ENCODE peak calls at places on chromosomes 13 and 19, in five cellular contexts. S, J, P, X and L are unnamed samples.

GRCh38 chr19:16360738-16361137 is 36.1 kb downstream of the KLF2 start:
- DNase-seq in S (no peak), J (no peak), P (no peak), X (no peak), L (no peak)

GRCh38 chr13:46211521-46212351 is at the start of gene LRRC63:
- DNase-seq in S (peak), J (peak), P (peak), X (peak), L (peak)

GRCh38 chr13:48873598-48873997 is 102.1 kb upstream of the FNDC3A start:
- DNase-seq in S (no peak), J (peak), P (no peak), X (no peak), L (no peak)

GRCh38 chr19:15285896-15286591 is 46.3 kb downstream of the BRD4 start:
- DNase-seq in S (no peak), J (no peak), P (no peak), X (no peak), L (no peak)

GRCh38 chr13:21079761-21080730 is 18.7 kb upstream of the LATS2 start:
- DNase-seq in S (no peak), J (peak), P (no peak), X (no peak), L (no peak)

GRCh38 chr19:14320253-14320652 is 61.0 kb upstream of the ADGRE5 start:
- DNase-seq in S (no peak), J (no peak), P (no peak), X (no peak), L (no peak)

GRCh38 chr19:11024259-11024658 is 63.4 kb downstream of the SMARCA4 start:
- DNase-seq in S (no peak), J (no peak), P (no peak), X (no peak), L (no peak)

GRCh38 chr19:17678836-17679235 is 9.3 kb downstream of the UNC13A start:
- DNase-seq in S (no peak), J (no peak), P (no peak), X (no peak), L (no peak)

GRCh38 chr19:8389891-8390616 is at the start of gene RAB11B:
- DNase-seq in S (peak), J (peak), P (peak), X (peak), L (peak)

GRCh38 chr13:30639671-30640070 is 22.0 kb downstream of the USPL1 start:
- DNase-seq in S (no peak), J (peak), P (no peak), X (no peak), L (no peak)

GRCh38 chr13:44365008-44365407 is 8.6 kb upstream of the SERP2 start:
- DNase-seq in S (no peak), J (no peak), P (no peak), X (no peak), L (no peak)

GRCh38 chr19:7979011-7979410 is 26.4 kb downstream of the ELAVL1 start:
- DNase-seq in S (no peak), J (no peak), P (no peak), X (no peak), L (no peak)

GRCh38 chr13:75196112-75196855 is 285.7 kb downstream of the TBC1D4 start:
- DNase-seq in S (no peak), J (no peak), P (no peak), X (no peak), L (no peak)

GRCh38 chr13:74273591-74273990 is 139.4 kb upstream of the KLF12 start:
- DNase-seq in S (no peak), J (no peak), P (no peak), X (no peak), L (no peak)

GRCh38 chr13:110014719-110015118 is 228.3 kb upstream of the IRS2 start:
- DNase-seq in S (no peak), J (no peak), P (no peak), X (no peak), L (no peak)

GRCh38 chr13:53499551-53499950 is 470.9 kb downstream of the OLFM4 start:
- DNase-seq in S (no peak), J (no peak), P (no peak), X (no peak), L (no peak)

GRCh38 chr19:41161903-41162302 is 31.1 kb upstream of the CYP2S1 start:
- DNase-seq in S (no peak), J (no peak), P (no peak), X (no peak), L (no peak)

GRCh38 chr19:12792853-12793289 is 1.6 kb downstream of the JUNB start:
- DNase-seq in S (no peak), J (no peak), P (peak), X (no peak), L (no peak)

GRCh38 chr19:17686592-17687042 is 1.5 kb downstream of the UNC13A start:
- DNase-seq in S (no peak), J (peak), P (no peak), X (no peak), L (no peak)

GRCh38 chr19:2963122-2963521 is 14.2 kb upstream of the TLE6 start:
- DNase-seq in S (no peak), J (no peak), P (no peak), X (no peak), L (no peak)

GRCh38 chr13:21676611-21677021 is 5.7 kb downstream of the FGF9 start:
- DNase-seq in S (no peak), J (no peak), P (no peak), X (no peak), L (no peak)

GRCh38 chr19:13150919-13151604 is 851 bp downstream of the IER2 start:
- DNase-seq in S (peak), J (no peak), P (peak), X (no peak), L (no peak)

GRCh38 chr13:97753942-97754670 is 199.4 kb upstream of the IPO5 start:
- DNase-seq in S (no peak), J (no peak), P (no peak), X (no peak), L (no peak)

GRCh38 chr13:89726690-89727435 is 1620.6 kb upstream of the MIR17HG start:
- DNase-seq in S (no peak), J (peak), P (no peak), X (no peak), L (no peak)

GRCh38 chr19:30097746-30098280 is 155.8 kb downstream of the URI1 start:
- DNase-seq in S (no peak), J (no peak), P (no peak), X (no peak), L (no peak)

GRCh38 chr13:60384911-60385310 is 12.1 kb upstream of the TDRD3 start:
- DNase-seq in S (no peak), J (no peak), P (no peak), X (no peak), L (no peak)

GRCh38 chr13:26619321-26619720 is 61.8 kb downstream of the WASF3 start:
- DNase-seq in S (no peak), J (peak), P (no peak), X (no peak), L (no peak)

GRCh38 chr13:33678906-33679657 is 138.9 kb upstream of the RFC3 start:
- DNase-seq in S (no peak), J (peak), P (peak), X (peak), L (no peak)

GRCh38 chr13:21717817-21718216 is 46.9 kb downstream of the FGF9 start:
- DNase-seq in S (no peak), J (no peak), P (no peak), X (no peak), L (no peak)

GRCh38 chr19:33520844-33521479 is 629 bp downstream of the PEPD start:
- DNase-seq in S (no peak), J (no peak), P (no peak), X (no peak), L (no peak)

GRCh38 chr13:43665388-43665787 is 121.4 kb downstream of the ENOX1 start:
- DNase-seq in S (no peak), J (no peak), P (no peak), X (no peak), L (no peak)

GRCh38 chr13:20566917-20567755 is at the start of gene IFT88:
- DNase-seq in S (peak), J (peak), P (peak), X (peak), L (peak)

GRCh38 chr13:21465710-21466160 is 6.6 kb upstream of the ZDHHC20 start:
- DNase-seq in S (no peak), J (no peak), P (no peak), X (no peak), L (no peak)

GRCh38 chr19:18814063-18814462 is 17.7 kb upstream of the UPF1 start:
- DNase-seq in S (no peak), J (peak), P (no peak), X (no peak), L (no peak)

GRCh38 chr13:113033054-113033453 is 64.0 kb downstream of the MCF2L start:
- DNase-seq in S (no peak), J (no peak), P (no peak), X (no peak), L (no peak)

GRCh38 chr13:66837246-66837645 is 392.9 kb downstream of the PCDH9 start:
- DNase-seq in S (no peak), J (no peak), P (no peak), X (no peak), L (no peak)
- H3K4me3 ChIP-seq in S (no peak), J (no peak), P (no peak), X (no peak), L (no peak)

GRCh38 chr13:102596147-102597028 is at the start of gene TPP2:
- DNase-seq in S (peak), J (peak), P (peak), X (peak), L (peak)

GRCh38 chr13:102598061-102598460 is 1.3 kb downstream of the TPP2 start:
- DNase-seq in S (no peak), J (no peak), P (no peak), X (no peak), L (no peak)

GRCh38 chr13:102597029-102598015 is 536 bp downstream of the TPP2 start:
- DNase-seq in S (peak), J (peak), P (peak), X (no peak), L (no peak)

GRCh38 chr13:102599451-102600012 is 2.7 kb downstream of the TPP2 start:
- DNase-seq in S (peak), J (no peak), P (no peak), X (no peak), L (peak)
- H3K4me3 ChIP-seq in S (peak), J (no peak), P (peak), X (peak), L (peak)

DNA sequence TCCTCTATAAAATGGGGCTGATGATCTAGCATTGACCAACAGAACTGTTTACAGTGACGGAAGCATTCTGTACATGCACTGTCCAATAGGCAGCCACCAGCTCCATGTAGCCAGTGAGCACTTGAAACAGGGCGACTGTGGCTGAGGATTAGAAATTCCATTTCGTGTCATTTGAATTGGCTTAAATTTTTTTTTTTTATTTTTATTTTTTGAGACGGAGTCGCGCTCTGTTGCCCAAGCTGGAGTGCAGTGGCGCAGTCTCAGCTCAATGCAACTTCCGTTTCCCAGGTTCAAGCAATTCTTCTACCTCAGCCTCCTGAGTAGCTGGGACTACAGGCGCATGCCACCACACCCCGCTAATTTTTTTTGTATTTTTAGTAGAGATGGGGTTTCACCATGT is 3.0 kb downstream of the PRKCG start:
- DNase-seq in S (no peak), J (no peak), P (no peak), X (no peak), L (no peak)
- H3K4me3 ChIP-seq in S (no peak), J (no peak), P (no peak), X (no peak), L (no peak)

GRCh38 chr19:459724-460511 is 915 bp downstream of the SHC2 start:
- DNase-seq in S (peak), J (peak), P (no peak), X (peak), L (peak)
- H3K4me3 ChIP-seq in S (no peak), J (peak), P (no peak), X (peak), L (no peak)

GRCh38 chr19:38316477-38317067 is 825 bp upstream of the YIF1B start:
- DNase-seq in S (no peak), J (no peak), P (no peak), X (no peak), L (no peak)
- H3K4me3 ChIP-seq in S (peak), J (peak), P (peak), X (peak), L (peak)

DNA sequence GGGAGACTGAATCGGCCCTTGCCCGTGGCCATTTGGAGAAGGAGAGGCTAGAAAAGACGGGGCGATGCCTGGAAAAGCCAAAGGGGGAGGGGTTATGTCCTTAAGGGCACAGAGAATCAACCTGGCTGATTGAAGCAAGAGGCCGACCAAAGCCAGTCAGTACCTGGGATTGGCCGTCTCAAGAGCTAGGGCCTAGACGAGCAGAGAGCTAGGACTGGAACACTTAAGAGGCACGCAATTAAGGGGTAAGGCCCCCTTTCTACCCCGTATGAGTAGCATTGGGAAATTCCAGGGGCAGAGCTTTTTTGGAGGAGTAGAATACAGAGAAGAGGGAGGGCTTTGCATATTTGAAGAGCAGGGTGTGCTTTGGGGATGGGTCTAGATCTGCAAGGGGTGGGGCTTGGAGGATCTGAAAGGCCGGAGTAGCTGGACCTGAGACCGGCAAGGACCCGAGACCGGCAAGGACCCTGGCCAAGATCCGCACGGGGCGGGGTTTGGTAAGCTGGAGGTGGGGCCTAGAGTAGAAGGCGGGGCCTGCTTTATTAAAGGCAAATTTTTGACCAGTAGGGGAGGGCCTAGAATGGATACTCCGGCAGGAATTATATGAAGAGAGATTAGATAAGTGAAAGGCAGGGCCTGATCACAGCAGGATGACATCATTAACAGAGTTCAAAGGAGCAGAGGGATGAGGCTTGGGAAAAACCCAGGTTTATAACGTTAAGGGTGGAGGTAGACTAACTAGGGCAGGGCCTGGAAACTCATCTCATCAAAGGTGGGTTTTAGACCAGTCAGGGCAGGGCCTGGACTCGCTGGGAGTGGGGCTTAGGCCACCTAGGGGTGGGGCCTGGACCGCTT is 10.7 kb upstream of the CACNG6 start:
- DNase-seq in S (no peak), J (peak), P (no peak), X (no peak), L (no peak)
- H3K4me3 ChIP-seq in S (no peak), J (peak), P (no peak), X (peak), L (no peak)

GRCh38 chr19:58157045-58157728 is 6.6 kb upstream of the ZNF329 start:
- DNase-seq in S (no peak), J (no peak), P (no peak), X (no peak), L (no peak)

GRCh38 chr19:58154287-58154678 is 3.7 kb upstream of the ZNF329 start:
- DNase-seq in S (no peak), J (peak), P (no peak), X (peak), L (peak)

GRCh38 chr19:58150328-58150921 is at the start of gene ZNF329:
- DNase-seq in S (peak), J (peak), P (peak), X (peak), L (peak)

GRCh38 chr19:58154679-58155648 is 4.4 kb upstream of the ZNF329 start:
- DNase-seq in S (peak), J (peak), P (peak), X (peak), L (peak)

GRCh38 chr19:58153386-58153785 is 2.8 kb upstream of the ZNF329 start:
- DNase-seq in S (no peak), J (no peak), P (no peak), X (no peak), L (no peak)
- H3K4me3 ChIP-seq in S (no peak), J (no peak), P (no peak), X (peak), L (no peak)